ENCODE peak calls at places on chromosomes 16 and 17, in five cellular contexts. F is A172; P is HAP-1; I is CD8-positive, alpha-beta memory T cell; Q is activated CD4-positive, alpha-beta T cell treated with anti-CD3 and anti-CD28 coated beads, Interleukin-2, amount 50 U/mL, for 1 hour. G is an unnamed sample.
A peak's percentile ranks its signal among the peaks of the same experiment; 100 is the strongest.

GRCh38 chr17:32452281-32452680 is 8.0 kb downstream of the PSMD11 start:
- DNase-seq in F (no peak), I (no peak), P (no peak), Q (no peak), G (no peak)

GRCh38 chr17:77846531-77847085 is 111.9 kb upstream of the TNRC6C start:
- DNase-seq in I (peak; percentile 23), Q (no peak), P (no peak), F (no peak), G (peak; percentile 38)

GRCh38 chr17:44911133-44912001 is 3.9 kb downstream of the GFAP start:
- DNase-seq in F (peak; percentile 42), I (peak; percentile 30), Q (peak; percentile 48), P (peak; percentile 84), G (peak; percentile 78)

GRCh38 chr16:84518804-84519341 is 14.4 kb upstream of the MEAK7 start:
- DNase-seq in P (no peak), F (no peak), I (peak; percentile 81), Q (peak; percentile 46), G (no peak)

GRCh38 chr16:79698341-79698753 is 97.8 kb upstream of the MAF start:
- DNase-seq in P (no peak), F (no peak), Q (no peak), I (no peak), G (peak; percentile 65)

GRCh38 chr17:8002646-8003593 is 505 bp downstream of the GUCY2D start:
- DNase-seq in I (no peak), P (no peak), F (no peak), Q (no peak), G (no peak)

GRCh38 chr16:67030221-67030962 is 1.4 kb downstream of the CBFB start:
- DNase-seq in Q (no peak), F (no peak), P (peak; percentile 34), I (no peak), G (no peak)

GRCh38 chr17:49198206-49198605 is 12.2 kb downstream of the GNGT2 start:
- DNase-seq in P (no peak), F (no peak), I (no peak), Q (no peak), G (no peak)

GRCh38 chr16:68065716-68066305 is 19.4 kb upstream of the NFATC3 start:
- DNase-seq in P (no peak), F (peak; percentile 18), I (no peak), Q (no peak), G (no peak)

GRCh38 chr17:65079489-65079900 is 23.0 kb upstream of the GNA13 start:
- DNase-seq in P (no peak), I (no peak), Q (no peak), F (no peak), G (no peak)

GRCh38 chr16:35564889-35565288 is 2105.5 kb downstream of the TP53TG3F start:
- DNase-seq in I (no peak), F (no peak), Q (no peak), P (no peak), G (no peak)

GRCh38 chr17:49338883-49339282 is 23.2 kb downstream of the ZNF652 start:
- DNase-seq in F (no peak), Q (no peak), I (no peak), P (peak; percentile 23), G (no peak)

GRCh38 chr16:7227193-7227825 is 105.3 kb upstream of the RBFOX1 start:
- DNase-seq in P (no peak), I (no peak), F (no peak), Q (no peak), G (no peak)

GRCh38 chr16:78894872-78895271 is 705.7 kb downstream of the MAF start:
- DNase-seq in Q (peak; percentile 9), I (peak; percentile 28), P (no peak), F (no peak), G (no peak)

GRCh38 chr17:81223758-81224122 is 975 bp upstream of the CEP131 start:
- DNase-seq in P (no peak), I (no peak), Q (no peak), F (no peak), G (no peak)

GRCh38 chr17:44376779-44377178 is 12.7 kb downstream of the ITGA2B start:
- DNase-seq in F (no peak), Q (no peak), P (no peak), I (no peak), G (no peak)

GRCh38 chr16:46817961-46818360 is 13.0 kb downstream of the C16orf87 start:
- DNase-seq in I (no peak), F (peak; percentile 39), Q (no peak), P (peak; percentile 48), G (no peak)